ENCODE peak calls at places on chromosomes 7 and 10, in five cellular contexts. L is stomach, A is tibial artery, Q is A549, I is iPS DF 6.9. J is an unnamed sample.

GRCh38 chr7:143396625-143397556 is 11.8 kb downstream of the EPHA1 start:
- DNase-seq in L (no peak), I (no peak), A (no peak), Q (no peak), J (no peak)

GRCh38 chr10:75911426-75911825 is 480.0 kb downstream of the LRMDA start:
- DNase-seq in L (no peak), A (no peak), Q (no peak), I (no peak), J (no peak)

GRCh38 chr7:18352339-18353255 is 143.0 kb upstream of the HDAC9 start:
- DNase-seq in A (no peak), I (no peak), Q (peak), L (peak), J (peak)

GRCh38 chr10:93180402-93181040 is 106.8 kb downstream of the CYP26A1 start:
- DNase-seq in Q (no peak), I (no peak), A (peak), L (no peak), J (peak)

GRCh38 chr10:119268871-119269506 is 61.6 kb downstream of the GRK5 start:
- DNase-seq in A (no peak), Q (no peak), I (no peak), L (no peak), J (no peak)

GRCh38 chr10:116787893-116788665 is 45.7 kb upstream of the HSPA12A start:
- DNase-seq in I (peak), Q (peak), L (peak), A (peak), J (peak)

GRCh38 chr7:43260980-43261878 is 148.8 kb downstream of the HECW1 start:
- DNase-seq in A (peak), L (peak), I (peak), Q (peak), J (peak)

GRCh38 chr10:16943301-16944080 is 126.3 kb upstream of the RSU1 start:
- DNase-seq in I (no peak), Q (no peak), L (no peak), A (no peak), J (no peak)

GRCh38 chr10:100803481-100803880 is 58.1 kb downstream of the PAX2 start:
- DNase-seq in L (no peak), I (no peak), A (no peak), Q (no peak), J (no peak)

GRCh38 chr10:13834581-13835286 is 248.0 kb downstream of the PRPF18 start:
- DNase-seq in L (peak), Q (no peak), A (peak), I (no peak), J (peak)

GRCh38 chr7:70835658-70836057 is 296.3 kb upstream of the GALNT17 start:
- DNase-seq in Q (no peak), I (no peak), L (no peak), A (no peak), J (no peak)

GRCh38 chr10:80260295-80261243 is 28.9 kb downstream of the MAT1A start:
- DNase-seq in A (no peak), L (no peak), Q (peak), I (peak), J (no peak)

GRCh38 chr7:80095545-80095944 is 39.1 kb upstream of the GNAI1 start:
- DNase-seq in A (no peak), L (no peak), I (no peak), Q (no peak), J (no peak)

GRCh38 chr10:44998146-44998631 is 2.5 kb upstream of the ZNF22 start:
- DNase-seq in I (no peak), L (no peak), A (peak), Q (no peak), J (no peak)

GRCh38 chr7:130372813-130373212 is 7.5 kb upstream of the CPA1 start:
- DNase-seq in L (no peak), I (no peak), A (no peak), Q (no peak), J (no peak)

GRCh38 chr10:11153245-11153644 is 135.6 kb downstream of the CELF2 start:
- DNase-seq in I (no peak), Q (no peak), A (no peak), L (no peak), J (no peak)

GRCh38 chr10:92598321-92598720 is 5.4 kb downstream of the KIF11 start:
- DNase-seq in A (no peak), Q (no peak), I (no peak), L (no peak), J (no peak)

GRCh38 chr10:111281516-111281915 is 204.7 kb downstream of the ADRA2A start:
- DNase-seq in I (no peak), Q (peak), A (no peak), L (no peak), J (no peak)

GRCh38 chr10:61541960-61542359 is 88.8 kb upstream of the TMEM26 start:
- DNase-seq in L (no peak), I (no peak), Q (no peak), A (no peak), J (no peak)

GRCh38 chr7:82598958-82599357 is 155.4 kb upstream of the CACNA2D1 start:
- DNase-seq in A (no peak), Q (no peak), L (no peak), I (no peak), J (no peak)

GRCh38 chr10:73865459-73866442 is 8.6 kb downstream of the CAMK2G start:
- DNase-seq in A (peak), Q (no peak), I (no peak), L (no peak), J (peak)

GRCh38 chr10:71083457-71083975 is 128.9 kb upstream of the UNC5B start:
- DNase-seq in A (no peak), I (no peak), Q (no peak), L (peak), J (no peak)

GRCh38 chr7:125149151-125149550 is 219.5 kb upstream of the POT1 start:
- DNase-seq in A (no peak), L (no peak), I (no peak), Q (no peak), J (no peak)

GRCh38 chr7:2775785-2776184 is 68.3 kb downstream of the GNA12 start:
- DNase-seq in Q (no peak), L (no peak), A (no peak), I (no peak), J (no peak)

GRCh38 chr7:135718794-135719436 is 9.1 kb downstream of the SLC13A4 start:
- DNase-seq in A (no peak), I (no peak), Q (no peak), L (no peak), J (no peak)

GRCh38 chr10:124666494-124666893 is 77.7 kb downstream of the FAM53B start:
- DNase-seq in I (no peak), L (no peak), Q (no peak), A (no peak), J (no peak)

GRCh38 chr7:23864984-23865383 is 155.0 kb downstream of the STK31 start:
- DNase-seq in Q (no peak), A (no peak), L (no peak), I (no peak), J (no peak)

GRCh38 chr10:33481184-33481583 is 146.7 kb upstream of the NRP1 start:
- DNase-seq in L (no peak), A (no peak), Q (no peak), I (no peak), J (no peak)

GRCh38 chr10:5479481-5480161 is 19.7 kb downstream of the CALML5 start:
- DNase-seq in I (no peak), Q (no peak), L (no peak), A (no peak), J (no peak)

GRCh38 chr10:43930243-43930642 is 281.6 kb upstream of the ZNF32 start:
- DNase-seq in I (no peak), L (no peak), A (no peak), Q (no peak), J (no peak)

GRCh38 chr10:85651507-85651902 is 715.1 kb downstream of the GRID1 start:
- DNase-seq in A (no peak), Q (no peak), L (no peak), I (no peak), J (no peak)

GRCh38 chr10:129952771-129953489 is 11.1 kb downstream of the EBF3 start:
- DNase-seq in L (no peak), A (no peak), I (no peak), Q (no peak), J (no peak)

GRCh38 chr10:49631975-49632374 is 18.1 kb downstream of the CHAT start:
- DNase-seq in A (no peak), I (no peak), L (no peak), Q (no peak), J (no peak)

GRCh38 chr7:51265066-51265907 is 51.3 kb downstream of the COBL start:
- DNase-seq in I (no peak), A (no peak), Q (no peak), L (no peak), J (peak)

GRCh38 chr7:92698237-92698841 is 108.1 kb upstream of the FAM133B start:
- DNase-seq in A (no peak), Q (peak), I (no peak), L (peak), J (peak)

GRCh38 chr7:91759205-91759863 is 121.2 kb downstream of the MTERF1 start:
- DNase-seq in L (peak), I (no peak), A (no peak), Q (no peak), J (peak)

GRCh38 chr10:78259394-78259793 is 225.7 kb downstream of the RPS24 start:
- DNase-seq in L (no peak), Q (no peak), A (no peak), I (no peak), J (no peak)

GRCh38 chr10:78255796-78256638 is 222.4 kb downstream of the RPS24 start:
- DNase-seq in L (peak), A (peak), Q (peak), I (no peak), J (peak)

GRCh38 chr10:78260675-78261074 is 227.0 kb downstream of the RPS24 start:
- DNase-seq in L (no peak), I (no peak), Q (no peak), A (no peak), J (no peak)

GRCh38 chr10:78260141-78260540 is 226.5 kb downstream of the RPS24 start:
- DNase-seq in A (no peak), Q (no peak), L (no peak), I (no peak), J (no peak)

GRCh38 chr10:78258303-78259030 is 224.8 kb downstream of the RPS24 start:
- DNase-seq in A (no peak), Q (no peak), L (no peak), I (no peak), J (no peak)
- H3K27ac ChIP-seq in A (no peak), Q (peak), L (no peak), I (no peak), J (no peak)

DNA sequence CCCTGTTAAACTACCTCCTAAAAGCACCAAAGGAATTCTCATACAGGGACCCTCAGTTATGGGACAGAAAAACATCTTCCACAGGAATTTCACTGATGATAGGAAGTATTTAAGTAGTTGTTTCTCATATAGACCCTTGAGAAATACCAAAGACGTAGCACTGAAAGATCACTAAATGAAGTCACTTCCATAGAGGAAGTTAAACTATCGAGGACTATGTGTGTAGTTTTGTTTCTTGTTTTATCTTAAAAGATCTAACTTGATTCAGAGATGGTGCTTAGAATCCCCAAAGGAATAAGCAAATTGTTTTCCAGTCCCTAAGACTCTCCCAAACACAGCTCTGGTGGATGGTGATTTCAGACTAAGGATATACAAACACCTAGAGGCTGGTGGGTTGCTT is 94.8 kb upstream of the AFAP1L2 start:
- DNase-seq in I (no peak), Q (no peak), L (no peak), A (no peak), J (no peak)
- H3K27ac ChIP-seq in I (no peak), Q (no peak), L (peak), A (no peak), J (no peak)

DNA sequence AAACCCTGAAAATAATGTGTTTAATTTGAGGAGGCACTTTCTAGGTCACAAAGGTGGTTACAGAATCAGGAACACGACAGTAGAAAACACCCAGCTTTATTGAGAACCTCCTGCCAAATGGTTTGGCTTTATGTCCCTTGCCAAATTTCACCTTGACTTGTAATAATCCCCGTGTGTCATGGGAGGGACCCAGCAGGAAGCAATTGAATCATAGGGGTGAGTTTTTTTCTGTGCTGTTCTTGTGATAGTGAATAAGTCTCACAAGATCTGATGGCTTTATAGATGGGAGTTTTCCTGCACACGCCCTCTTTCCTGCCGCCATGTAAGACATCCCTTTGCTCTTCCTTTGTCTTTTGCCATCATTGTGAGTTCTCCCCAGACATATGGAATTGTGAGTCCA is 193.8 kb upstream of the KLF6 start:
- DNase-seq in L (no peak), I (no peak), Q (no peak), A (no peak), J (no peak)
- H3K27ac ChIP-seq in L (no peak), I (no peak), Q (no peak), A (no peak), J (no peak)

DNA sequence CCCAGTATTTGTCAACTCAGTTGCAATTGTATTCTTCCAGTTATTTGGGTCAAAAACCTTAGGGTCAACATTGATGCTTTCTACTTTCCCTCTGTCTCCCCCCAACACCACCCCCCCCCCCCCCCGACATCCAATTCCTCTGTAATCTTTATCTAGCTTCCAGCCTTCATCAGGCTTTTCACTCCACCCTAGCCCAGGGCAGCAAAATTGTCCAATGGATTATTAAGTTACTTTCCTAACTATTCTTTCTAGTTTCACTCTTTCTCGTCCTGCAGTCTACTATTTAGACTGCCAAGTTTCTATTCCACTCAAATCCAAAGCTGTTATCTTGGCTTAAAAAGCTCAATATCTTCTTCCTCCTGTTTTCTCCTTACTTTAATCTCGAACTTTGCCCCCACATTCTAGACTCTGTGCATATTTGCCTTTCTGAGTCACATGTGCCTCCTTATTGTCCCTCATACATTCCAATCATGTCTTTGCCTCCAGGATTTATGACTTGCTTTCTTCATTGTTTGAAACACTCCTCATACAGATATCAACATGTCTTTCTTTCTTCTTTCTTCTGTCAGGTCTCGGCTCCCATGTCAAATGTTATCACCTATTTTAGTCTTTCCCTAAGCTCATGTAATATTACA is 196.6 kb upstream of the TMEM196 start:
- DNase-seq in L (no peak), Q (peak), A (no peak), I (no peak), J (no peak)
- H3K27ac ChIP-seq in L (no peak), Q (peak), A (no peak), I (no peak), J (no peak)

DNA sequence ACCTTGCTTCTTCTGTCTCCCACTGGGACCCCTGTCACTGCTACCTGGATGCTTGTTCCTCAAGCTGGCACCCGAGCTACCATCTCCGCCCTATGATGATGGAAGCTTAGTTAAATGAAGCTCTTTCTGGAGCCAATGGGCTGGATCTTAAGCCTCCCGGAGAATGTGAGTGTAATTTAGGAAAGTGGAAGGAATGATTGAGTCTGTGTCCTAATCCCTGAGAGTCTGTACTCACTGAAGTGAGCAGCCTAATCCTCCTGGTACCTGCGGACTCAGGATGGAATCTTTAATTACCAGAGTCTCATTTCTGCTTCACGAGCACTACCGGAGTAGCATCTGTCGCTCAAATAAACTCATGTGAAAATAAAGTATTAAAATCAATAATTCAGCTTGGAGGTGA is 255.5 kb downstream of the WDR37 start:
- DNase-seq in I (no peak), A (no peak), L (no peak), Q (no peak), J (no peak)
- H3K27ac ChIP-seq in I (no peak), A (no peak), L (no peak), Q (no peak), J (no peak)

GRCh38 chr7:75599244-75599771 is 107.2 kb downstream of the SPDYE5 start:
- DNase-seq in A (no peak), I (no peak), L (no peak), Q (no peak), J (no peak)
- H3K27ac ChIP-seq in A (peak), I (no peak), L (peak), Q (no peak), J (no peak)

GRCh38 chr10:31833753-31834152 is 94.9 kb downstream of the ARHGAP12 start:
- DNase-seq in Q (no peak), A (no peak), L (no peak), I (no peak), J (no peak)
- H3K27ac ChIP-seq in Q (no peak), A (no peak), L (no peak), I (no peak), J (no peak)

GRCh38 chr7:36459236-36459960 is 69.7 kb downstream of the ANLN start:
- DNase-seq in Q (no peak), I (no peak), A (no peak), L (no peak), J (no peak)
- H3K27ac ChIP-seq in Q (no peak), I (no peak), A (no peak), L (no peak), J (no peak)

J was measured in body of pancreas.